ENCODE peak calls at places on chromosomes 4 and X, in six cellular contexts. G, B, P, K, F and V are unnamed samples. For H3K36me3 and H3K9me3, the result is how much of the 10 kb centered on the place peaks cover.

GRCh38 chr4:105996845-105997244 is 101.6 kb downstream of the NPNT start:
- DNase-seq in F (peak), B (no peak), G (no peak), K (no peak), P (no peak), V (no peak)

GRCh38 chr4:72302981-72303704 is 265.9 kb downstream of the ADAMTS3 start:
- DNase-seq in B (no peak), F (peak), K (peak), P (no peak), G (peak), V (peak)

GRCh38 chr4:83114576-83114975 is at the start of gene PLAC8:
- DNase-seq in B (no peak), K (no peak), G (peak), F (no peak), P (no peak), V (no peak)

GRCh38 chrX:140917354-140918115 is 84.9 kb upstream of the SPANXB1 start:
- DNase-seq in G (peak), B (no peak), P (no peak), F (no peak), K (no peak), V (no peak)

GRCh38 chr4:140309124-140309870 is 64.1 kb upstream of the SCOC start:
- DNase-seq in B (no peak), F (no peak), P (no peak), G (no peak), K (no peak), V (no peak)

GRCh38 chr4:169080970-169081369 is 70.9 kb upstream of the CBR4 start:
- DNase-seq in F (no peak), P (no peak), B (peak), K (no peak), G (peak), V (peak)

GRCh38 chr4:95050980-95051688 is 293.4 kb downstream of the BMPR1B start:
- DNase-seq in G (no peak), F (no peak), P (peak), K (peak), B (no peak), V (peak)

GRCh38 chrX:151552721-151553120 is 10.8 kb upstream of the PASD1 start:
- DNase-seq in K (no peak), B (no peak), G (no peak), P (no peak), F (no peak), V (no peak)

GRCh38 chr4:76305033-76305687 is 1.4 kb upstream of the STBD1 start:
- DNase-seq in G (no peak), B (no peak), K (no peak), P (no peak), F (no peak), V (no peak)

GRCh38 chr4:94806376-94806775 is 48.6 kb downstream of the BMPR1B start:
- DNase-seq in K (no peak), B (no peak), F (no peak), P (no peak), G (no peak), V (no peak)

GRCh38 chrX:51395807-51396728 is 63.4 kb downstream of the NUDT10 start:
- DNase-seq in P (no peak), K (no peak), G (peak), B (peak), F (peak), V (peak)

GRCh38 chr4:74109894-74110605 is 11.1 kb upstream of the CXCL2 start:
- DNase-seq in G (peak), F (no peak), B (no peak), K (no peak), P (no peak), V (no peak)

GRCh38 chrX:120358687-120359086 is 3.2 kb upstream of the ATP1B4 start:
- DNase-seq in K (peak), P (no peak), B (no peak), G (no peak), F (no peak), V (no peak)

GRCh38 chrX:29690061-29690460 is 525.3 kb upstream of the MAGEB2 start:
- DNase-seq in F (no peak), K (no peak), G (peak), B (no peak), P (no peak), V (no peak)

GRCh38 chrX:13151806-13152510 is 107.5 kb upstream of the FAM9C start:
- DNase-seq in B (no peak), F (no peak), G (peak), P (no peak), K (no peak), V (no peak)

GRCh38 chr4:110669663-110670062 is 46.8 kb upstream of the PITX2 start:
- DNase-seq in K (no peak), B (no peak), P (no peak), F (no peak), G (no peak), V (no peak)

GRCh38 chrX:67564475-67564874 is 20.7 kb downstream of the AR start:
- DNase-seq in P (no peak), F (no peak), G (no peak), B (no peak), K (no peak), V (no peak)
- H3K27ac ChIP-seq in P (peak), F (no peak), G (no peak), B (no peak), K (no peak), V (no peak)

DNA sequence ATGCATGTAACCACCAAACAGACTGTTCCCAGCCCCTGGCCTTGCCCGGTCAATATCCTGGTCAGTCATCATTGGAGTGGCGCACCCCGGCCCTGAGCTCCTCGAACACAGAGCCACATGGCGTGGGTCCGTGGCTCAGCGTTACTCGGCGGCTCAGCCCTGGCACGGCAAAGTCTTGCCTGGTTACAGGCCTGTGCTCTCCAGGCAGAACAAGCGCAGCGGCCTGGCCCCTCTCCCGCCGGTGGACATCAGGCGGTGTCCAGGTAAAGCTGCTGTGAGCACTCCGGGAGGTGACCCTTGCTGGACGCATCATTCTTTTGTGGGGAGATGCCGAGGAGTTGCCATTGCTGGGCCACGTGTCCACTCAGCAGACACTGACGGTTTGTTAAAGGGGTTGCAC is 6.1 kb upstream of the UVSSA start:
- DNase-seq in B (no peak), F (no peak), P (no peak), G (no peak), K (no peak), V (no peak)
- H3K36me3 ChIP-seq in B (under half), F (half or more), P (half or more), G (under half), K (under half), V (under half)

GRCh38 chrX:482192-482701 is 95.5 kb upstream of the PPP2R3B start:
- DNase-seq in F (no peak), G (no peak), P (peak), B (no peak), K (peak), V (no peak)
- H3K9me3 ChIP-seq in F (under half), G (under half), P (under half), B (under half), K (under half), V (under half)

DNA sequence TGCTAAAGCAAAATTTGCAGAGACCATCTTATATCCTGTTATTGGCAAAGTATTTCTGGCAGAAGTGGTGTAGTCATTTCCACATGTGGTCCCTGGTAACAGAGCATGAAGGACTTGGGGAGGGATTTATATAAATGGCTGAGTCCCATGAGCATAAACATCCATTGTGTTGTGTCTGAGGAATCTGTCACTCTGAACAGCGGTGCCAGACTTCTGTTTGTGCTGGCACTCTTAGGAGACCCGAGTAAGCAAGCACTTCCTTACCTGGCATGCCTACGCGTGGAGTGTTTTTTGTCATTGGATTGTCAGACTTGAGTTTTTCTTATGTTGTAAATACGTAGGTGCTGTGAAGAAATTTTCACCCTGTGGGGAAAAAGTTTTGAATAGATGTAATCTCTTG is 285.9 kb downstream of the ARHGAP10 start:
- DNase-seq in G (peak), P (no peak), B (no peak), K (no peak), F (no peak), V (no peak)
- H3K27ac ChIP-seq in G (no peak), P (peak), B (no peak), K (no peak), F (no peak), V (peak)

DNA sequence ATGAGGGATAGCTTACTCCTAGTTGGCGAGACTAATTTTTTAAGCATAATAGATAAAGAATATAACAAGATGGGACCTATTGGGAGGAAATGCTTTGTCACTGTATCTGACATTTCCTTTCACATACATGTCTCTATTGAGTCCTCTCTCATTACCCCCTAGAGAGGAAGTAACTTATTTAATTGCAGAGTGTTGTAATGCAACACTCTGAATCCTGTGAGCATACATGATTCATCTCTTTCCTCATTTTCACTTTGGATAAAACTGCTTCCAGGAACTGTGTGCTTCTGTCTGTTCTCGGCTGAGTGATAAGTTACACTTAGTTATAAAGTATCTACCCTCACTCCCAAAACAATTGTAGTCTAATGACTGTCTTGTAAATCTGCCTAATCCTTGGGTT is 266.1 kb upstream of the ANXA10 start:
- DNase-seq in F (no peak), P (no peak), G (peak), K (no peak), B (no peak), V (no peak)
- H3K36me3 ChIP-seq in F (under half), P (under half), G (under half), K (under half), B (under half), V (under half)

GRCh38 chr4:200936-201335 is 76.6 kb downstream of the ZNF718 start:
- DNase-seq in F (no peak), B (no peak), P (no peak), G (no peak), K (no peak), V (no peak)

GRCh38 chr4:211033-211511 is 86.8 kb downstream of the ZNF718 start:
- DNase-seq in G (no peak), P (no peak), K (no peak), F (no peak), B (no peak), V (no peak)

GRCh38 chr4:205097-205756 is 80.9 kb downstream of the ZNF718 start:
- DNase-seq in G (no peak), F (no peak), B (no peak), P (no peak), K (no peak), V (no peak)

DNA sequence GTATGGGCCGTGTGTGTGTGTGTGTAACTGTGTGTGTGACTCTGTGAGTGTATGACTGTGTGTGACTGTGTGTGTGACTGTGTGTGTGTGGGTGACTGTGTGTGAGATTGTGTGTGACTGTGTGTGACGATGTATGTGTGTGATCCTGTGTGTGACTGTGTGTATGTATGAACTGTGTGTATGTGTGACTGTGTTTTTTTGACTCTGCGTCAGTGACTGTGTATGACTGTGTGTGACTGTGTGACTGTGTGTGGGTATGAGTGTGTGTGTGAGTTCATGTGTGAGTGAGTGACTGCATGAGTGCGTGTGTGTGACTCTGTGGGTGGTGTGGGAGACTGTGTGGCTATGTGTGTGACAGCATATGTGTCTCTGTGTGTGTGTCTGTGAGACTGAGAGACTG is 81.8 kb downstream of the ZNF718 start:
- DNase-seq in F (no peak), K (no peak), G (no peak), P (no peak), B (no peak), V (no peak)
- H3K9me3 ChIP-seq in F (under half), K (under half), G (under half), P (under half), B (under half), V (under half)